ENCODE peak calls at places on chromosome 15, in seven cellular contexts. One of them, this sample, is unnamed.

GRCh38 chr15:101470548-101471239 is 18.8 kb downstream of the PCSK6 start:
- DNase-seq in progenitor cell of endocrine pancreas: no peak
- DNase-seq in transverse colon: no peak
- DNase-seq in iPS-NIHi11: no peak
- DNase-seq in GOT3: no peak
- DNase-seq in stimulated activated naive CD8-positive, alpha-beta T cell treated with anti-CD3 and anti-CD28 coated beads, Interleukin-15, amount 100 ng/mL, for 72 hours: no peak
- DNase-seq in midbrain: peak; percentile 28
- DNase-seq in this sample: no peak

GRCh38 chr15:98719169-98719515 is 70.8 kb downstream of the IGF1R start:
- DNase-seq in iPS-NIHi11: no peak
- DNase-seq in stimulated activated naive CD8-positive, alpha-beta T cell treated with anti-CD3 and anti-CD28 coated beads, Interleukin-15, amount 100 ng/mL, for 72 hours: no peak
- DNase-seq in transverse colon: no peak
- DNase-seq in midbrain: no peak
- DNase-seq in GOT3: no peak
- DNase-seq in progenitor cell of endocrine pancreas: no peak
- DNase-seq in this sample: no peak

GRCh38 chr15:96460106-96460505 is 129.6 kb downstream of the NR2F2 start:
- DNase-seq in stimulated activated naive CD8-positive, alpha-beta T cell treated with anti-CD3 and anti-CD28 coated beads, Interleukin-15, amount 100 ng/mL, for 72 hours: no peak
- DNase-seq in midbrain: no peak
- DNase-seq in GOT3: no peak
- DNase-seq in iPS-NIHi11: no peak
- DNase-seq in transverse colon: no peak
- DNase-seq in progenitor cell of endocrine pancreas: no peak
- DNase-seq in this sample: no peak

GRCh38 chr15:29568840-29569532 is 253.3 kb downstream of the TJP1 start:
- DNase-seq in iPS-NIHi11: peak; percentile 63
- DNase-seq in transverse colon: peak; percentile 66
- DNase-seq in progenitor cell of endocrine pancreas: no peak
- DNase-seq in midbrain: no peak
- DNase-seq in stimulated activated naive CD8-positive, alpha-beta T cell treated with anti-CD3 and anti-CD28 coated beads, Interleukin-15, amount 100 ng/mL, for 72 hours: no peak
- DNase-seq in GOT3: no peak
- DNase-seq in this sample: no peak

GRCh38 chr15:50119063-50119700 is at the start of gene ATP8B4:
- DNase-seq in stimulated activated naive CD8-positive, alpha-beta T cell treated with anti-CD3 and anti-CD28 coated beads, Interleukin-15, amount 100 ng/mL, for 72 hours: no peak
- DNase-seq in transverse colon: no peak
- DNase-seq in progenitor cell of endocrine pancreas: no peak
- DNase-seq in midbrain: no peak
- DNase-seq in iPS-NIHi11: peak; percentile 40
- DNase-seq in GOT3: no peak
- DNase-seq in this sample: no peak

GRCh38 chr15:23035964-23036566 is 3.3 kb downstream of the TUBGCP5 start:
- DNase-seq in transverse colon: peak; percentile 29
- DNase-seq in GOT3: no peak
- DNase-seq in progenitor cell of endocrine pancreas: peak; percentile 39
- DNase-seq in midbrain: no peak
- DNase-seq in stimulated activated naive CD8-positive, alpha-beta T cell treated with anti-CD3 and anti-CD28 coated beads, Interleukin-15, amount 100 ng/mL, for 72 hours: peak; percentile 58
- DNase-seq in iPS-NIHi11: peak; percentile 72
- DNase-seq in this sample: no peak

GRCh38 chr15:65028921-65029735 is at the start of gene MTFMT:
- DNase-seq in GOT3: peak; percentile 57
- DNase-seq in midbrain: peak; percentile 90
- DNase-seq in stimulated activated naive CD8-positive, alpha-beta T cell treated with anti-CD3 and anti-CD28 coated beads, Interleukin-15, amount 100 ng/mL, for 72 hours: peak; percentile 86
- DNase-seq in progenitor cell of endocrine pancreas: peak; percentile 87
- DNase-seq in iPS-NIHi11: peak; percentile 100
- DNase-seq in transverse colon: peak; percentile 95
- DNase-seq in this sample: peak; percentile 62

GRCh38 chr15:41658689-41659088 is 1.5 kb upstream of the MGA start:
- DNase-seq in GOT3: no peak
- DNase-seq in iPS-NIHi11: no peak
- DNase-seq in midbrain: no peak
- DNase-seq in transverse colon: no peak
- DNase-seq in progenitor cell of endocrine pancreas: no peak
- DNase-seq in stimulated activated naive CD8-positive, alpha-beta T cell treated with anti-CD3 and anti-CD28 coated beads, Interleukin-15, amount 100 ng/mL, for 72 hours: no peak
- DNase-seq in this sample: no peak

GRCh38 chr15:68559342-68560310 is 19.2 kb upstream of the CORO2B start:
- DNase-seq in progenitor cell of endocrine pancreas: peak; percentile 89
- DNase-seq in GOT3: peak; percentile 75
- DNase-seq in stimulated activated naive CD8-positive, alpha-beta T cell treated with anti-CD3 and anti-CD28 coated beads, Interleukin-15, amount 100 ng/mL, for 72 hours: peak; percentile 74
- DNase-seq in transverse colon: peak; percentile 66
- DNase-seq in midbrain: peak; percentile 85
- DNase-seq in iPS-NIHi11: peak; percentile 90
- DNase-seq in this sample: no peak

GRCh38 chr15:44550256-44550655 is 13.3 kb downstream of the EIF3J start:
- DNase-seq in iPS-NIHi11: no peak
- DNase-seq in midbrain: no peak
- DNase-seq in transverse colon: no peak
- DNase-seq in stimulated activated naive CD8-positive, alpha-beta T cell treated with anti-CD3 and anti-CD28 coated beads, Interleukin-15, amount 100 ng/mL, for 72 hours: no peak
- DNase-seq in progenitor cell of endocrine pancreas: no peak
- DNase-seq in GOT3: no peak
- DNase-seq in this sample: no peak

GRCh38 chr15:77035584-77035983 is 35.3 kb downstream of the TSPAN3 start:
- DNase-seq in midbrain: no peak
- DNase-seq in transverse colon: no peak
- DNase-seq in progenitor cell of endocrine pancreas: no peak
- DNase-seq in GOT3: no peak
- DNase-seq in iPS-NIHi11: no peak
- DNase-seq in stimulated activated naive CD8-positive, alpha-beta T cell treated with anti-CD3 and anti-CD28 coated beads, Interleukin-15, amount 100 ng/mL, for 72 hours: no peak
- DNase-seq in this sample: no peak

GRCh38 chr15:80970018-80970657 is 19.5 kb downstream of the MESD start:
- DNase-seq in midbrain: peak; percentile 69
- DNase-seq in transverse colon: peak; percentile 58
- DNase-seq in GOT3: no peak
- DNase-seq in iPS-NIHi11: peak; percentile 67
- DNase-seq in progenitor cell of endocrine pancreas: peak; percentile 23
- DNase-seq in stimulated activated naive CD8-positive, alpha-beta T cell treated with anti-CD3 and anti-CD28 coated beads, Interleukin-15, amount 100 ng/mL, for 72 hours: peak; percentile 42
- DNase-seq in this sample: peak; percentile 64

GRCh38 chr15:100057281-100057680 is 284.5 kb downstream of the ADAMTS17 start:
- DNase-seq in progenitor cell of endocrine pancreas: no peak
- DNase-seq in stimulated activated naive CD8-positive, alpha-beta T cell treated with anti-CD3 and anti-CD28 coated beads, Interleukin-15, amount 100 ng/mL, for 72 hours: no peak
- DNase-seq in iPS-NIHi11: no peak
- DNase-seq in transverse colon: no peak
- DNase-seq in GOT3: no peak
- DNase-seq in midbrain: no peak
- DNase-seq in this sample: no peak

GRCh38 chr15:79049416-79049815 is 41.2 kb downstream of the RASGRF1 start:
- DNase-seq in transverse colon: no peak
- DNase-seq in iPS-NIHi11: no peak
- DNase-seq in GOT3: no peak
- DNase-seq in progenitor cell of endocrine pancreas: no peak
- DNase-seq in stimulated activated naive CD8-positive, alpha-beta T cell treated with anti-CD3 and anti-CD28 coated beads, Interleukin-15, amount 100 ng/mL, for 72 hours: no peak
- DNase-seq in midbrain: no peak
- DNase-seq in this sample: no peak

GRCh38 chr15:28184166-28184565 is 85.1 kb upstream of the OCA2 start:
- DNase-seq in GOT3: no peak
- DNase-seq in iPS-NIHi11: no peak
- DNase-seq in midbrain: no peak
- DNase-seq in transverse colon: no peak
- DNase-seq in stimulated activated naive CD8-positive, alpha-beta T cell treated with anti-CD3 and anti-CD28 coated beads, Interleukin-15, amount 100 ng/mL, for 72 hours: no peak
- DNase-seq in progenitor cell of endocrine pancreas: no peak
- DNase-seq in this sample: no peak

GRCh38 chr15:85141601-85142185 is 160.0 kb downstream of the PDE8A start:
- DNase-seq in iPS-NIHi11: no peak
- DNase-seq in transverse colon: no peak
- DNase-seq in GOT3: no peak
- DNase-seq in stimulated activated naive CD8-positive, alpha-beta T cell treated with anti-CD3 and anti-CD28 coated beads, Interleukin-15, amount 100 ng/mL, for 72 hours: no peak
- DNase-seq in progenitor cell of endocrine pancreas: no peak
- DNase-seq in midbrain: no peak
- DNase-seq in this sample: no peak

GRCh38 chr15:89888214-89888804 is 5.5 kb downstream of the AP3S2 start:
- DNase-seq in stimulated activated naive CD8-positive, alpha-beta T cell treated with anti-CD3 and anti-CD28 coated beads, Interleukin-15, amount 100 ng/mL, for 72 hours: no peak
- DNase-seq in midbrain: no peak
- DNase-seq in transverse colon: peak; percentile 41
- DNase-seq in iPS-NIHi11: no peak
- DNase-seq in progenitor cell of endocrine pancreas: no peak
- DNase-seq in GOT3: no peak
- DNase-seq in this sample: no peak

GRCh38 chr15:29473621-29474105 is 204.0 kb upstream of the NSMCE3 start:
- DNase-seq in midbrain: no peak
- DNase-seq in transverse colon: no peak
- DNase-seq in iPS-NIHi11: no peak
- DNase-seq in progenitor cell of endocrine pancreas: no peak
- DNase-seq in GOT3: no peak
- DNase-seq in stimulated activated naive CD8-positive, alpha-beta T cell treated with anti-CD3 and anti-CD28 coated beads, Interleukin-15, amount 100 ng/mL, for 72 hours: no peak
- DNase-seq in this sample: no peak

GRCh38 chr15:89662893-89663673 is 7.8 kb upstream of the KIF7 start:
- DNase-seq in midbrain: no peak
- DNase-seq in stimulated activated naive CD8-positive, alpha-beta T cell treated with anti-CD3 and anti-CD28 coated beads, Interleukin-15, amount 100 ng/mL, for 72 hours: no peak
- DNase-seq in iPS-NIHi11: no peak
- DNase-seq in progenitor cell of endocrine pancreas: no peak
- DNase-seq in GOT3: peak; percentile 46
- DNase-seq in transverse colon: peak; percentile 87
- DNase-seq in this sample: no peak

GRCh38 chr15:66951976-66952375 is 113.4 kb upstream of the SMAD3 start:
- DNase-seq in GOT3: no peak
- DNase-seq in midbrain: no peak
- DNase-seq in stimulated activated naive CD8-positive, alpha-beta T cell treated with anti-CD3 and anti-CD28 coated beads, Interleukin-15, amount 100 ng/mL, for 72 hours: no peak
- DNase-seq in iPS-NIHi11: no peak
- DNase-seq in progenitor cell of endocrine pancreas: no peak
- DNase-seq in transverse colon: no peak
- DNase-seq in this sample: no peak

GRCh38 chr15:88635343-88635742 is 3.5 kb upstream of the ISG20 start:
- DNase-seq in midbrain: no peak
- DNase-seq in stimulated activated naive CD8-positive, alpha-beta T cell treated with anti-CD3 and anti-CD28 coated beads, Interleukin-15, amount 100 ng/mL, for 72 hours: no peak
- DNase-seq in GOT3: no peak
- DNase-seq in transverse colon: peak; percentile 57
- DNase-seq in iPS-NIHi11: no peak
- DNase-seq in progenitor cell of endocrine pancreas: no peak
- DNase-seq in this sample: no peak

GRCh38 chr15:96086164-96086563 is 244.3 kb upstream of the NR2F2 start:
- DNase-seq in transverse colon: no peak
- DNase-seq in midbrain: no peak
- DNase-seq in progenitor cell of endocrine pancreas: no peak
- DNase-seq in iPS-NIHi11: no peak
- DNase-seq in GOT3: no peak
- DNase-seq in stimulated activated naive CD8-positive, alpha-beta T cell treated with anti-CD3 and anti-CD28 coated beads, Interleukin-15, amount 100 ng/mL, for 72 hours: no peak
- DNase-seq in this sample: no peak

GRCh38 chr15:76061700-76062099 is 1.9 kb downstream of the TMEM266 start:
- DNase-seq in progenitor cell of endocrine pancreas: no peak
- DNase-seq in GOT3: no peak
- DNase-seq in stimulated activated naive CD8-positive, alpha-beta T cell treated with anti-CD3 and anti-CD28 coated beads, Interleukin-15, amount 100 ng/mL, for 72 hours: no peak
- DNase-seq in midbrain: no peak
- DNase-seq in transverse colon: no peak
- DNase-seq in iPS-NIHi11: no peak
- DNase-seq in this sample: no peak

GRCh38 chr15:34987182-34987488 is 952 bp downstream of the ZNF770 start:
- DNase-seq in midbrain: no peak
- DNase-seq in transverse colon: no peak
- DNase-seq in iPS-NIHi11: no peak
- DNase-seq in GOT3: no peak
- DNase-seq in stimulated activated naive CD8-positive, alpha-beta T cell treated with anti-CD3 and anti-CD28 coated beads, Interleukin-15, amount 100 ng/mL, for 72 hours: no peak
- DNase-seq in progenitor cell of endocrine pancreas: no peak
- DNase-seq in this sample: no peak